ENCODE peak calls at places on chromosomes 16 and 17, in five cellular contexts. D is ovary, B is kidney, F is fibroblast of mammary gland, T is pancreas. C is an unnamed sample.

GRCh38 chr17:9880582-9880999 is 24.5 kb downstream of the RCVRN start:
- DNase-seq in D (no peak), B (no peak), T (no peak), F (peak), C (no peak)

GRCh38 chr17:15263680-15264079 is 1.4 kb downstream of the PMP22 start:
- DNase-seq in D (no peak), F (peak), B (no peak), T (no peak), C (no peak)

GRCh38 chr17:4537451-4538235 is 17.5 kb downstream of the MYBBP1A start:
- DNase-seq in T (no peak), F (no peak), D (no peak), B (peak), C (no peak)

GRCh38 chr17:27559506-27559931 is 71.5 kb upstream of the LGALS9 start:
- DNase-seq in B (peak), T (no peak), D (peak), F (peak), C (no peak)

GRCh38 chr17:41301204-41301790 is 1.4 kb downstream of the KRTAP29-1 start:
- DNase-seq in D (no peak), F (no peak), T (no peak), B (no peak), C (no peak)

GRCh38 chr16:49510141-49510540 is 136.5 kb downstream of the C16orf78 start:
- DNase-seq in F (no peak), B (no peak), D (no peak), T (no peak), C (no peak)

GRCh38 chr16:84738255-84739038 is 38.6 kb downstream of the USP10 start:
- DNase-seq in D (peak), B (peak), F (peak), T (peak), C (peak)

GRCh38 chr17:6753006-6753445 is 2.8 kb upstream of the XAF1 start:
- DNase-seq in B (peak), T (peak), D (peak), F (peak), C (no peak)

GRCh38 chr16:67207857-67208524 is 9.1 kb downstream of the ELMO3 start:
- DNase-seq in T (no peak), B (peak), D (no peak), F (peak), C (peak)

GRCh38 chr17:43840814-43841213 is 6.2 kb upstream of the CD300LG start:
- DNase-seq in B (no peak), T (no peak), D (no peak), F (no peak), C (peak)
- TF ChIP-seq CTCF in B (peak), T (no peak), D (no peak), F (peak), C (peak)

GRCh38 chr16:17229766-17230165 is 241.0 kb downstream of the XYLT1 start:
- DNase-seq in F (peak), D (no peak), T (no peak), B (no peak), C (no peak)

GRCh38 chr16:17232487-17232886 is 238.3 kb downstream of the XYLT1 start:
- DNase-seq in T (no peak), D (no peak), F (no peak), B (no peak), C (no peak)

GRCh38 chr16:17229131-17229530 is 241.6 kb downstream of the XYLT1 start:
- DNase-seq in F (no peak), B (no peak), T (no peak), D (no peak), C (no peak)

GRCh38 chr16:17231972-17232371 is 238.8 kb downstream of the XYLT1 start:
- DNase-seq in T (no peak), F (no peak), B (no peak), D (no peak), C (no peak)

DNA sequence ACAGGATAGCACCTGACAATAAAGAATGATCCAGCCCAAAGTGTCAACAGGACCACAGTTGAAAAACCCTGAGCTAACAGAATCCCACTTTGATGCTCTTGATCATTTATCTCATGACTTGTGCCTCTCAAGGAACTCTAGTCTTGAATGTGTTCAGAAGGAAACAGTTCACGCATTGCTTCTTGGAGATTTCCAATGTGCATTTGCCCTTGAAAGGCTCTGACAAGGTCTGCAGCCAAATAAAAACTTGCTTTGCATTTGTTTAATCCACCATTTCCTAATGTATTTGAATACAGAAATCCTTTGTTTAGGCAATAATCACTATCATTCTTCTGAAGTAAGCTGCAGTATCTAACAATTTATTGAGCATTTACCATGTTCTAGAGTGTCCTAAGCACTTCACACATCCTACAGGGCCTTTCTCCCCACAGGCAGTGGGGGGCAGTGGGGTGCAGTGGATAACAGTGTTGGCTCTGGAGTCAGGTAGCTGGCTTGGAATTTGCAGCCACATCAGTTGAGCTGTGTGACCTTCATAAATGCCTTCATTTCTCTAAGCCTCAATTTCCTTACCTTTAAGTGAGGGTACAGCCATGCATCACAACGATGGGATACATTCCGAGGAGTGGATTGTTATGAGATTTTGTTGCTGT is 239.7 kb downstream of the XYLT1 start:
- DNase-seq in F (no peak), D (no peak), T (no peak), B (no peak), C (no peak)
- TF ChIP-seq CTCF in F (no peak), D (no peak), T (no peak), B (no peak), C (no peak)

DNA sequence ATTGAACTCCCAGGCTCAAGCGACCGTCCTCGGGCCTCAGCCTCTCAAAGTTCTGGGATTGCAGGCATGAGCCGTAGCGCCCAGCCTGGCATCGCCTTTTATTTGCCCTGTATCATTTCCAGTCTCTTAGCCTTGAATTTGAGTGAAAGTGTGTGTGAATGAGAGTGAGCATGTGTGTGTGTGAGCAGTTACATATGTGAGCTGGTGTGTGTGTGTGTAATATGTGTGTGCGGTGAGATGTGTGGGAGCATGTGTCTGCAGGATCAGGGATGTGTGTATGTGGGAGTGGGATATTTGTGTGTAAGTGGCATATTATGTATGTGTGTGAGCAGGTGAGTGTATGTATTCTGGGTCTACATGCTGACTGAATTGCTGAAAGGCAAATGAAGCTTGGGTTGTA is 5.5 kb downstream of the RAB11FIP3 start:
- DNase-seq in T (no peak), F (no peak), B (no peak), D (no peak), C (no peak)
- TF ChIP-seq CTCF in T (no peak), F (no peak), B (no peak), D (no peak), C (no peak)

DNA sequence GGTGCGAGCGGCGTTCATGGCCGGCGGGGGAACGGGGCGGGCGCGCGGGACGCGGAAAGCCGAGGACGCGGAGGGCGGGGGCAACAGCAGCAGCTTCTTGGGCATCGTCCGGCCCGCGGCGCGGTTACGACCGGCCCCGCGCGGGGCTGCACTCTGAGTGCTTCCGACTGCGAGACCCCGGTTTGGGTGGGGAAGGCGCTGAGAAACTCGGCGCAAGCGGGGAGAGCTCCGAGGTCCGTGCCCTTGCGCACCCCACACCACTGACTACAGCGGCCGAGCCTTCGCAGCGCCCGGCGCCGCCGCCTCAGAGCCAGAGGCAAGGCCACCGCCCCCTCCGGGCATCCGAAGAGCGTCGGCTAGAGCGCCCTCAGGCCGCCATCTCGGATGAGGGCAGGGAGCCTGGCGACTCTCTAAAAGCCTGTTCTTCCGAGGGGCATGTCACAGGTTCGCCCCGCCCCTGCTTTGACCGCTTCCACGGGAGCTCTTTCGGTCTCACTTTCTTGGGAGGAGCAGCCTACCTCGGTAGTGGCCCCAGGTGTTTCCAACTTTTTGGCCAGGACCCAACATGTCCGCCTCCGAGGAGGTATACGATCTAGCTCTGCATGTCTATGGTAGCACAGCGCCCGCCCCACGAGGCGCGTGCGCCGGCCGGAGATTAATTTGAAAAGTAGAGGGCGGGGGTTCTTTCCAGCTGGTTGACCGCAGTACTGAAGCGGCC is at the start of gene PRPSAP1:
- DNase-seq in B (peak), D (peak), T (peak), F (peak), C (peak)
- TF ChIP-seq CTCF in B (peak), D (peak), T (no peak), F (peak), C (peak)

DNA sequence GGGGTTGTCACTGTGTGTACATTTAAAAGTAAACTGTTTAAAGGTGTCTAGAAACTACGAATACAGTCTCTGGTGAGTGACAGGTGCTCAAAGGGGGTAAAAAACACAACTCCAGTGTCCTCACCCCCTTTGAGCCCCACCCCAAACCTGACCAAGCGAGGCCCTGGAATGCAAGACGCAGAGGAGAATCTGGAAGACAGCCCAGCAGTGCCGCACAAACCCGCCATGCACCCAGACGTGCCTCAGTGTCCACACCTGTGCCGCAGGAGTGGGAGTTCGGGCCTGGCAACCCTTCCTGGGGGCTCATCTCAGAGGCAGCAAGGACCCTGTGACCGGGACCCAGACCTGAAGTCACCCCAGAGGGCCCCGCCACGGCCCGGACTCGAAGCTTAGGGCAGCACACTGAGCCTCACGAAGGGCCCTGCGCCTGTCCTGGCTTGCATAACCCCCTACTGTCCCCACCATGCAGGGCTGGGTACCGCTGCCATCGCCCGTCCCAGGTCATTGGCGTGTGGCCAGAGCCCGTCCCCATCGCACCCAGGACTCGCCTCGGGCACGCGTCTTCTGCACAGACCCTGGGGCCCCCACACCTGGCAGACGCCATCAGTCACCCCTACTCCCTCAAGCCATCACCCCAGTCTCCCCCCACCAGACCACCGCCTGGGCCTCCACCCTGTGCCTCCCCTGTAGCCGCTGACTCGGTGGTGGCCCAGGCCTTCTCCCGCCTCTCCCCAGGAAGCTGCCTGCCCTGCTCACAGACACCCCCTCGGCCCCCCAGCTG is 33.0 kb upstream of the ZC3H18 start:
- DNase-seq in D (peak), B (peak), T (no peak), F (no peak), C (peak)
- TF ChIP-seq CTCF in D (no peak), B (no peak), T (no peak), F (no peak), C (peak)

C was measured in BE2C.